ENCODE peak calls at places on chromosomes 1 and 21, in nine cellular contexts. T is left colon; J is heart left ventricle; D is CD4-positive, alpha-beta T cell; G is memory B cell; B is activated CD8-positive, alpha-beta memory T cell treated with anti-CD3 and anti-CD28 coated beads, Interleukin-2, amount 10 ng/mL, durations not matched to agents 7 days and 5 days; E is sciatic nerve; X is right cardiac atrium; O is gastroesophageal sphincter. C is an unnamed sample.

GRCh38 chr1:152747831-152748230 is 10.0 kb upstream of the KPRP start:
- ATAC-seq in T (no peak), J (no peak), D (no peak), G (no peak), B (no peak), E (no peak), X (no peak), O (no peak), C (no peak)

GRCh38 chr1:157753611-157754010 is 23.3 kb downstream of the FCRL2 start:
- ATAC-seq in T (no peak), J (no peak), D (no peak), G (no peak), B (no peak), E (no peak), X (no peak), O (no peak), C (no peak)

GRCh38 chr1:183652107-183652506 is 1.0 kb downstream of the APOBEC4 start:
- ATAC-seq in T (peak; percentile 15), J (no peak), D (peak; percentile 66), G (no peak), B (peak; percentile 81), E (no peak), X (no peak), O (no peak), C (no peak)

GRCh38 chr1:245332513-245332912 is 177.7 kb downstream of the KIF26B start:
- ATAC-seq in T (no peak), J (no peak), D (no peak), G (no peak), B (peak; percentile 58), E (no peak), X (no peak), O (no peak), C (no peak)

GRCh38 chr1:6456800-6457466 is 9.0 kb downstream of the TNFRSF25 start:
- ATAC-seq in T (no peak), J (no peak), D (no peak), G (no peak), B (no peak), E (no peak), X (no peak), O (no peak), C (no peak)

GRCh38 chr1:106889054-106889453 is 167.4 kb upstream of the PRMT6 start:
- ATAC-seq in T (no peak), J (no peak), D (no peak), G (no peak), B (no peak), E (no peak), X (no peak), O (no peak), C (no peak)

GRCh38 chr1:39474810-39475209 is 16.6 kb upstream of the BMP8A start:
- ATAC-seq in T (no peak), J (peak; percentile 86), D (no peak), G (no peak), B (no peak), E (no peak), X (peak; percentile 50), O (no peak), C (no peak)

GRCh38 chr1:29258974-29259801 is 22.9 kb downstream of the PTPRU start:
- ATAC-seq in T (peak; percentile 53), J (peak; percentile 33), D (peak; percentile 66), G (peak; percentile 31), B (peak; percentile 40), E (peak; percentile 44), X (peak; percentile 53), O (peak; percentile 1), C (peak; percentile 27)

GRCh38 chr1:91871994-91872393 is 14.0 kb downstream of the TGFBR3 start:
- ATAC-seq in T (no peak), J (no peak), D (no peak), G (no peak), B (no peak), E (peak; percentile 31), X (peak; percentile 60), O (no peak), C (peak; percentile 17)

GRCh38 chr1:226407199-226407496 is 745 bp downstream of the PARP1 start:
- ATAC-seq in T (no peak), J (no peak), D (peak; percentile 21), G (peak; percentile 47), B (no peak), E (no peak), X (no peak), O (no peak), C (no peak)

GRCh38 chr1:191290441-191290840 is 812.8 kb upstream of the BRINP3 start:
- ATAC-seq in T (no peak), J (no peak), D (no peak), G (no peak), B (no peak), E (no peak), X (no peak), O (no peak), C (no peak)

GRCh38 chr1:84969489-84970250 is 27.2 kb downstream of the MCOLN2 start:
- ATAC-seq in T (no peak), J (no peak), D (no peak), G (peak; percentile 30), B (peak; percentile 64), E (no peak), X (no peak), O (no peak), C (no peak)

GRCh38 chr1:152029144-152029936 is 7.5 kb downstream of the S100A11 start:
- ATAC-seq in T (no peak), J (no peak), D (no peak), G (no peak), B (peak; percentile 57), E (no peak), X (no peak), O (no peak), C (peak; percentile 54)

GRCh38 chr21:46662367-46662654 is 26.8 kb downstream of the PRMT2 start:
- ATAC-seq in T (no peak), J (no peak), D (no peak), G (no peak), B (no peak), E (peak; percentile 23), X (peak; percentile 13), O (no peak), C (no peak)

GRCh38 chr1:211902624-211903291 is 72.2 kb upstream of the LPGAT1 start:
- ATAC-seq in T (no peak), J (no peak), D (no peak), G (no peak), B (no peak), E (no peak), X (no peak), O (no peak), C (no peak)

GRCh38 chr1:114152211-114153050 is 1.2 kb downstream of the SYT6 start:
- ATAC-seq in T (peak; percentile 71), J (peak; percentile 64), D (peak; percentile 8), G (no peak), B (peak; percentile 37), E (peak; percentile 84), X (peak; percentile 82), O (peak; percentile 70), C (peak; percentile 60)

GRCh38 chr1:51818487-51818886 is 60.0 kb downstream of the NRDC start:
- ATAC-seq in T (no peak), J (no peak), D (no peak), G (no peak), B (no peak), E (no peak), X (no peak), O (no peak), C (no peak)

GRCh38 chr1:24289937-24290595 is 29.1 kb upstream of the GRHL3 start:
- ATAC-seq in T (peak; percentile 94), J (peak; percentile 99), D (no peak), G (no peak), B (no peak), E (peak; percentile 57), X (peak; percentile 74), O (no peak), C (peak; percentile 66)

GRCh38 chr1:12573015-12573825 is 44.8 kb downstream of the DHRS3 start:
- ATAC-seq in T (no peak), J (peak; percentile 71), D (no peak), G (no peak), B (no peak), E (peak; percentile 28), X (peak; percentile 56), O (peak; percentile 32), C (peak; percentile 2)

GRCh38 chr1:197327776-197328364 is 59.8 kb downstream of the CRB1 start:
- ATAC-seq in T (no peak), J (no peak), D (no peak), G (no peak), B (no peak), E (no peak), X (no peak), O (no peak), C (no peak)

GRCh38 chr1:152495066-152495675 is 15.4 kb upstream of the LCE5A start:
- ATAC-seq in T (peak; percentile 50), J (no peak), D (no peak), G (no peak), B (no peak), E (no peak), X (no peak), O (no peak), C (peak; percentile 58)

GRCh38 chr21:36104306-36105300 is 30.3 kb upstream of the CBR3 start:
- ATAC-seq in T (peak; percentile 47), J (peak; percentile 48), D (peak; percentile 71), G (peak; percentile 70), B (no peak), E (peak; percentile 76), X (peak; percentile 41), O (no peak), C (peak; percentile 65)

GRCh38 chr1:229669333-229669732 is 43.3 kb downstream of the URB2 start:
- ATAC-seq in T (peak; percentile 59), J (no peak), D (no peak), G (no peak), B (no peak), E (no peak), X (no peak), O (no peak), C (no peak)

GRCh38 chr1:165265196-165265838 is 91.2 kb downstream of the LMX1A start:
- ATAC-seq in T (no peak), J (no peak), D (no peak), G (no peak), B (no peak), E (no peak), X (no peak), O (no peak), C (no peak)

C was measured in esophagus mucosa.